ENCODE peak calls at places on chromosomes 6 and 20, in ten cellular contexts. C, O, L, N, M, B, S, G, D and R are unnamed samples.

GRCh38 chr6:111602481-111603404 is 2.9 kb downstream of the TRAF3IP2 start:
- DNase-seq in M (no peak), C (no peak), B (no peak), S (peak), L (peak), N (peak), G (peak), O (peak), D (no peak), R (no peak)

GRCh38 chr6:154460306-154461071 is 50.0 kb downstream of the CNKSR3 start:
- DNase-seq in N (no peak), D (no peak), S (peak), C (no peak), G (no peak), B (peak), M (no peak), O (peak), L (peak), R (no peak)

GRCh38 chr6:142746524-142746923 is 198.5 kb downstream of the HIVEP2 start:
- DNase-seq in C (peak), S (peak), L (peak), M (no peak), B (no peak), D (peak), O (peak), G (no peak), N (no peak), R (peak)

GRCh38 chr20:53827996-53828672 is 234.5 kb upstream of the ZNF217 start:
- DNase-seq in S (peak), L (peak), O (peak), D (no peak), N (peak), B (peak), M (peak), C (no peak), G (no peak), R (peak)

GRCh38 chr6:134814076-134814709 is 135.7 kb downstream of the ALDH8A1 start:
- DNase-seq in S (no peak), N (no peak), B (peak), C (no peak), G (no peak), D (no peak), M (no peak), L (peak), O (peak), R (no peak)

GRCh38 chr20:44097521-44098255 is 89.3 kb downstream of the JPH2 start:
- DNase-seq in O (no peak), M (no peak), G (no peak), C (no peak), D (no peak), B (peak), S (peak), N (peak), L (no peak), R (no peak)

GRCh38 chr6:57313711-57314471 is 3.5 kb upstream of the PRIM2 start:
- DNase-seq in G (no peak), S (peak), O (peak), M (peak), N (peak), B (peak), D (no peak), C (no peak), L (peak), R (peak)

GRCh38 chr6:14476793-14477531 is 359.4 kb downstream of the CD83 start:
- DNase-seq in L (peak), G (no peak), S (peak), M (peak), O (peak), B (no peak), C (no peak), N (peak), D (no peak), R (no peak)

GRCh38 chr6:27209659-27210269 is 37.7 kb upstream of the PRSS16 start:
- DNase-seq in B (no peak), S (no peak), M (no peak), D (no peak), N (no peak), G (no peak), L (peak), C (no peak), O (no peak), R (no peak)

GRCh38 chr6:36821581-36822335 is 17.5 kb downstream of the CPNE5 start:
- DNase-seq in D (no peak), N (no peak), L (no peak), G (no peak), O (no peak), S (no peak), C (no peak), M (no peak), B (peak), R (no peak)

GRCh38 chr6:95576218-95576617 is 1.1 kb upstream of the MANEA start:
- DNase-seq in B (no peak), N (no peak), D (no peak), L (peak), C (no peak), O (no peak), G (no peak), S (peak), M (no peak), R (no peak)
- H3K4me3 ChIP-seq in B (peak), N (peak), D (peak), L (peak), C (peak), O (peak), G (peak), S (peak), M (peak), R (peak)

DNA sequence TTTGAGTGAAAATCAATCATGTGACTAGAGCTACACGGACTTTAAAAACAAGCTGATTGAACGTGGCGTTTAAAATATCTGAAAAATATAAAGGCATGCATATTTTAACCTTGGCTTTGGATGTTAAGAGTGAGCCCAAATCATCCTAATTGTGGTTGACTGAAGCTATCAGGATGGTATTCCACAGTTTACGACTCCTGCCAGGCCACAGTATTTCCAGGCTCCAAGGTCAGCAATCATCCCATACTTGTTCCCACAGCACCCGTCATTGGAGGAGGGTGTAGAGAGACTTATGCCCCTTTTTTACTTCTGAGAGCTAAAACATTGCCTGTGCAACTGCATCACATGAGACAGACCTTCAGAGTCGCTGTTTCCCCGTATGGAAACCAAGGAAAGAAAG is 43.2 kb upstream of the TMX4 start:
- DNase-seq in O (no peak), D (no peak), S (no peak), G (no peak), L (no peak), C (no peak), N (no peak), M (no peak), B (no peak), R (no peak)
- H3K4me3 ChIP-seq in O (no peak), D (no peak), S (no peak), G (no peak), L (no peak), C (no peak), N (no peak), M (no peak), B (no peak), R (no peak)

GRCh38 chr6:227812-228338 is 64.4 kb upstream of the DUSP22 start:
- DNase-seq in D (no peak), L (no peak), M (no peak), S (no peak), O (no peak), G (no peak), N (no peak), C (no peak), B (no peak), R (no peak)
- H3K4me3 ChIP-seq in D (no peak), L (no peak), M (no peak), S (no peak), O (no peak), G (no peak), N (no peak), C (no peak), B (no peak), R (no peak)

DNA sequence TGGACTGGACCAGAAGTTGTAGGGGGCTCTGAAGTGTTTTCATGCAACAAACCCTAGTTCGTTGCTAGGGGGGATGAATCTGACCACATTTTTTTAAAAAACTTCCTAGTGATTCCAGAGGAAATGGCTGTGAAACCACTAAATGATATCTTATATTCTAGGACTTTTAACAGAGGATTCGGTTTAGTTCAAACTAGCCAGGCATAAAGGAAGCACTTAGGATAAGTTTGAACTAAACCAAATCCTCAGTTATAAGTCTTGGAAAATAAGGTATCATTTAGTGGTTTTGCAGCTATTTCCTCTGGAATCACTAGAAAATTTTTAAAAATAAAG is 328.0 kb upstream of the QKI start:
- DNase-seq in O (peak), B (no peak), D (no peak), N (no peak), M (no peak), L (no peak), S (peak), G (no peak), C (no peak), R (no peak)
- H3K4me3 ChIP-seq in O (no peak), B (no peak), D (no peak), N (no peak), M (no peak), L (no peak), S (no peak), G (no peak), C (no peak), R (no peak)

GRCh38 chr20:48750941-48751620 is 76.7 kb downstream of the PREX1 start:
- DNase-seq in M (no peak), C (peak), N (no peak), G (peak), D (peak), S (peak), B (no peak), O (peak), L (no peak), R (peak)

GRCh38 chr20:48754269-48754668 is 73.5 kb downstream of the PREX1 start:
- DNase-seq in C (no peak), D (no peak), B (no peak), S (no peak), O (no peak), G (no peak), N (no peak), L (no peak), M (no peak), R (no peak)

GRCh38 chr20:48751871-48752270 is 75.9 kb downstream of the PREX1 start:
- DNase-seq in M (no peak), N (no peak), B (no peak), L (no peak), C (no peak), S (no peak), O (no peak), G (no peak), D (no peak), R (no peak)

GRCh38 chr20:48750376-48750775 is 77.4 kb downstream of the PREX1 start:
- DNase-seq in S (no peak), B (no peak), M (no peak), D (no peak), N (no peak), C (no peak), G (no peak), O (no peak), L (no peak), R (no peak)

GRCh38 chr20:48752963-48753362 is 74.8 kb downstream of the PREX1 start:
- DNase-seq in C (no peak), G (no peak), S (no peak), M (no peak), L (no peak), B (no peak), N (no peak), D (no peak), O (no peak), R (no peak)
- H3K4me3 ChIP-seq in C (no peak), G (no peak), S (no peak), M (no peak), L (no peak), B (no peak), N (no peak), D (no peak), O (no peak), R (no peak)

GRCh38 chr20:25398363-25399037 is 7.9 kb upstream of the ABHD12 start:
- DNase-seq in B (no peak), M (no peak), C (no peak), D (no peak), L (no peak), O (no peak), N (no peak), S (no peak), G (no peak), R (no peak)
- H3K4me3 ChIP-seq in B (no peak), M (no peak), C (no peak), D (no peak), L (no peak), O (no peak), N (no peak), S (no peak), G (no peak), R (no peak)

GRCh38 chr6:29977425-29977727 is 35.0 kb downstream of the HLA-A start:
- DNase-seq in C (no peak), S (no peak), D (no peak), M (no peak), N (no peak), G (no peak), O (no peak), B (no peak), L (no peak), R (no peak)
- H3K4me3 ChIP-seq in C (no peak), S (peak), D (peak), M (peak), N (peak), G (no peak), O (peak), B (peak), L (peak), R (peak)